ENCODE peak calls at places on chromosomes 2 and 18, in four cellular contexts. K, S, E and X are unnamed samples.

GRCh38 chr2:235766206-235766794 is 272.5 kb downstream of the AGAP1 start:
- DNase-seq in K (peak; percentile 50), S (peak; percentile 68), E (peak; percentile 40), X (peak; percentile 26)

GRCh38 chr2:66948234-66948633 is 448.9 kb upstream of the ETAA1 start:
- DNase-seq in K (no peak), S (no peak), E (no peak), X (no peak)

GRCh38 chr2:85134255-85135065 is 1.3 kb downstream of the TCF7L1 start:
- DNase-seq in K (peak; percentile 48), S (peak; percentile 49), E (no peak), X (no peak)

GRCh38 chr2:71666094-71666474 is 212.7 kb downstream of the DYSF start:
- DNase-seq in K (no peak), S (no peak), E (no peak), X (no peak)

GRCh38 chr2:200985806-200986205 is 22.3 kb upstream of the ORC2 start:
- DNase-seq in K (no peak), S (no peak), E (no peak), X (no peak)

GRCh38 chr2:45318675-45319074 is 292.4 kb downstream of the SRBD1 start:
- DNase-seq in K (no peak), S (no peak), E (no peak), X (no peak)

GRCh38 chr2:241072553-241073165 is 29.4 kb downstream of the MTERF4 start:
- DNase-seq in K (no peak), S (no peak), E (no peak), X (no peak)

GRCh38 chr2:236177967-236178909 is 10.1 kb upstream of the GBX2 start:
- DNase-seq in K (peak; percentile 78), S (peak; percentile 60), E (no peak), X (no peak)

GRCh38 chr2:237500681-237501424 is 13.8 kb downstream of the MLPH start:
- DNase-seq in K (no peak), S (no peak), E (peak; percentile 87), X (peak; percentile 99)

GRCh38 chr2:67453365-67453764 is 56.2 kb downstream of the ETAA1 start:
- DNase-seq in K (no peak), S (no peak), E (no peak), X (no peak)

GRCh38 chr2:203164311-203164935 is 74.4 kb upstream of the CYP20A1 start:
- DNase-seq in K (no peak), S (no peak), E (no peak), X (no peak)

GRCh38 chr2:231343988-231344387 is 51.5 kb upstream of the B3GNT7 start:
- DNase-seq in K (no peak), S (no peak), E (no peak), X (no peak)

GRCh38 chr2:240579771-240580614 is 6.5 kb upstream of the CAPN10 start:
- DNase-seq in K (no peak), S (no peak), E (no peak), X (no peak)

GRCh38 chr2:133566967-133567645 is 1.2 kb downstream of the NCKAP5 start:
- DNase-seq in K (no peak), S (no peak), E (no peak), X (peak; percentile 44)

GRCh38 chr18:4851301-4851700 is 345.8 kb downstream of the AKAIN1 start:
- DNase-seq in K (no peak), S (no peak), E (no peak), X (no peak)

GRCh38 chr2:113173563-113174368 is at the start of gene PSD4:
- DNase-seq in K (no peak), S (peak; percentile 68), E (no peak), X (no peak)

GRCh38 chr2:109669731-109670130 is 55.6 kb downstream of the SOWAHC start:
- DNase-seq in K (no peak), S (no peak), E (no peak), X (no peak)

GRCh38 chr2:29012211-29012681 is 31.1 kb downstream of the TOGARAM2 start:
- DNase-seq in K (no peak), S (no peak), E (no peak), X (no peak)

GRCh38 chr2:86017901-86018896 is 87.5 kb downstream of the POLR1A start:
- DNase-seq in K (no peak), S (no peak), E (peak; percentile 35), X (no peak)

GRCh38 chr18:59229191-59229590 is 9.2 kb downstream of the GRP start:
- DNase-seq in K (no peak), S (no peak), E (no peak), X (no peak)

GRCh38 chr2:160387558-160388262 is 105.9 kb downstream of the RBMS1 start:
- DNase-seq in K (no peak), S (no peak), E (no peak), X (no peak)